ENCODE peak calls at places on chromosome 10, in four cellular contexts. P, I, U and T are unnamed samples.

GRCh38 chr10:79147796-79148451 is 79.2 kb downstream of the ZMIZ1 start:
- DNase-seq in P (no peak), I (peak), U (no peak), T (no peak)

GRCh38 chr10:73628405-73628804 is 12.9 kb downstream of the MYOZ1 start:
- DNase-seq in P (no peak), I (no peak), U (no peak), T (no peak)

GRCh38 chr10:76667307-76668012 is 970.1 kb downstream of the KCNMA1 start:
- DNase-seq in P (peak), I (no peak), U (no peak), T (no peak)

GRCh38 chr10:75589895-75590654 is 158.7 kb downstream of the LRMDA start:
- DNase-seq in P (no peak), I (no peak), U (no peak), T (no peak)

GRCh38 chr10:95650232-95650631 is 6.3 kb downstream of the ALDH18A1 start:
- DNase-seq in P (no peak), I (no peak), U (no peak), T (no peak)

GRCh38 chr10:119198438-119198837 is 8.9 kb upstream of the GRK5 start:
- DNase-seq in P (no peak), I (peak), U (no peak), T (no peak)

GRCh38 chr10:50788951-50789904 is 49.5 kb downstream of the ASAH2B start:
- DNase-seq in P (peak), I (no peak), U (no peak), T (no peak)

GRCh38 chr10:72080042-72081035 is 8.0 kb downstream of the SPOCK2 start:
- DNase-seq in P (no peak), I (peak), U (no peak), T (no peak)

GRCh38 chr10:110275140-110275729 is 29.5 kb downstream of the SMNDC1 start:
- DNase-seq in P (no peak), I (no peak), U (no peak), T (no peak)

GRCh38 chr10:95741807-95742528 is 14.0 kb upstream of the ENTPD1 start:
- DNase-seq in P (no peak), I (peak), U (peak), T (peak)

GRCh38 chr10:114100848-114101741 is 57.4 kb downstream of the ADRB1 start:
- DNase-seq in P (peak), I (peak), U (peak), T (no peak)

GRCh38 chr10:75431180-75432111 is at the start of gene LRMDA:
- DNase-seq in P (no peak), I (peak), U (peak), T (no peak)

GRCh38 chr10:131491195-131491594 is 179.7 kb upstream of the TCERG1L start:
- DNase-seq in P (no peak), I (no peak), U (no peak), T (no peak)

GRCh38 chr10:62399211-62399610 is 25.0 kb downstream of the ZNF365 start:
- DNase-seq in P (no peak), I (no peak), U (no peak), T (no peak)

GRCh38 chr10:16853201-16853600 is 36.0 kb upstream of the RSU1 start:
- DNase-seq in P (peak), I (no peak), U (no peak), T (no peak)

GRCh38 chr10:51832652-51833383 is 133.4 kb upstream of the CSTF2T start:
- DNase-seq in P (peak), I (no peak), U (no peak), T (peak)

GRCh38 chr10:100341953-100342626 is 4.9 kb upstream of the SCD start:
- DNase-seq in P (peak), I (peak), U (peak), T (peak)

GRCh38 chr10:90872648-90873020 is 860 bp downstream of the RPP30 start:
- DNase-seq in P (no peak), I (no peak), U (no peak), T (no peak)

GRCh38 chr10:68897336-68897741 is 3.8 kb upstream of the DDX50 start:
- DNase-seq in P (peak), I (no peak), U (peak), T (peak)

DNA sequence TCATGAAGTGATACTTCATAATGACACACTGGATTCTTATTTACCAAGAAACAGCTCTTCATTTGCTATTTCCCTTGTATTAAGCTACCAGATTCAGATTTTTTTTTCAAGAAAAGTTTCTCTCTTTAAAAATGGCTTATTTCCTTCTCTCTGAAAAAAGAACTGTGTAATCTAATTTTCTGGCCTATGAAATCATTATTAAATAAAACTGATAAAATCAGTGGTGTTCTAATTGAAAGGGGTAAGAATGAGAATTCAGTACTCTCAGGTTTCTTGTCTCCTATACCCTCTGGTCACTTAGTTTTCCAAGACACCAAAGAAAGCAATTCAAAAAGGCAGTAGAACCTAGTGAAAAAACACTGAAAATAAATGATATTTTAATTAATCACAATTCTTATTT is 10.3 kb downstream of the JMJD1C start:
- DNase-seq in P (no peak), I (no peak), U (no peak), T (no peak)
- H3K4me3 ChIP-seq in P (no peak), I (no peak), U (no peak), T (no peak)

DNA sequence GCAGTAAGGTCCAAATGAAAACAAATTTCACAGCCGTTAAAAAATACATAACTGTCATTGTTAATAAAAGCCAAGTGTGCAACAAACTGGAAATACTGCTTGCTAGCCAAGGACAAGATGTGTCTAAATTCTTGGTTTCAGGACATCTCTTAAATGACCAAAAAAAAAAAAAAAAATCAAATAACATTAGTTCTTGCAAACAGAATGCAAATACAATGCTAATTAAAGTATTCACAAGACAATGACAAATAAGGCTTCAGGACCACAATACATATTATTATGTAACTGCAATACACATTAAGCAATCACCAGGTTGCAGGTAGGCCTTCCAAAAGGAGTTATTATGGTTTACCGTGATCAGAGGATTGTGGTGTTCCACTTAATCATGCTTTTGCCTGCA is 3.6 kb downstream of the ARHGAP21 start:
- DNase-seq in P (no peak), I (no peak), U (no peak), T (no peak)
- H3K4me3 ChIP-seq in P (peak), I (peak), U (peak), T (peak)

DNA sequence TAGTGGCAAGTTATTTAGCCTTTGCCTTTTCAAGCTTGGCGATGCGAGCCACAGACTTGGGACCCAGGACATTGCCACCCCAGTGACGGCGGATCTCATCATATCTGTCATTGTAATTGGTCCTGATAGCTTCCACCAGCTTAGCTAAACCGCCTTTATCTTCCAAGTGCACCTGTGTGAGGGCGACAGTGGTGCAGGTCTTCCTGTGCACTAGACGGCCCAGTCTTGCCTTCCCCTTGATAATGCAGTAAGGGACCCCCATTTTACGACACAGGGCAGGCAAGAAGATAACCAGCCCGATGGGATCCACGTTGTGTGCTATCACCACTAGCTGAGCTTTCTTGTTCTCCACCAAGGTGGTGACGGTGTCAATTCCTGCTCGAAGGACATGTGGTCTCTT is 99.6 kb upstream of the ITGB1 start:
- DNase-seq in P (no peak), I (no peak), U (no peak), T (no peak)
- H3K4me3 ChIP-seq in P (no peak), I (no peak), U (no peak), T (no peak)

GRCh38 chr10:11933837-11934236 is 108.8 kb downstream of the UPF2 start:
- DNase-seq in P (no peak), I (no peak), U (no peak), T (no peak)

GRCh38 chr10:11934262-11934661 is 108.3 kb downstream of the UPF2 start:
- DNase-seq in P (no peak), I (no peak), U (no peak), T (no peak)

GRCh38 chr10:11931038-11931437 is 107.9 kb downstream of the PROSER2 start:
- DNase-seq in P (no peak), I (no peak), U (no peak), T (no peak)

DNA sequence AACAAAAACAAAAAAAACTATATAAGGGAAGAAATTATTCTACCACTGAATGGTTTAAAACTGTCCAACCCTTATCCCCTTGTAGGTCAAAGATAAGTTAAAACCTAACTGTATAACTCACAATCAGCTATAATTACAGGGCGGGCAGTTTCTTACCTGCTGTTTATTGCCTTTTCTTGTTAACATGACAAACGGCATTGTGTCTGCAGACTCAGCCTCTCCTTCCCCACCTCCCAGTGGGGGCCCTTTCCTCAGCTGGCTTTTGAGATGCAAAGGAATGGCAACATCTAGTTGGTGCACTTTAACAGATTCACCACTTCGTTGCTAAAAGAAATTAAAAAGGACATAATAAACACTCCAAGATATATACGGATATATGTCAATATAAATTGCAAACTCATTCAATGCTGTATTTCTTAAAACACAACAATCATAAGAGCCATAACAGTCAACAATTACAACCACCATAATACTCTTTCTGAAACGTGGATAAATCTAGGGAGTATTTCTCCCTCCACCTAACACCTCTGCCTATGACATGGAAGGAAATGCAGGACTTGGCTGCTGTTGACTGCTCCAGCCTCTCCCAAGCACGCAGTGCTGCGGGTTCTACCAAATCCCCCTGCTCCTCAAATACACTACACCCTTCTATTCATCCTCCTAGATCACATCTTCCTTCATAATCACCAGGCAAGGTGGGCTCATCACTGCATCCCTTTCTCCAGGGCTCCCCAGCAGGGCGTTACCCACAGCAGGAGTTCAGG is 106.0 kb downstream of the UPF2 start:
- DNase-seq in P (no peak), I (no peak), U (no peak), T (no peak)
- H3K4me3 ChIP-seq in P (no peak), I (no peak), U (no peak), T (no peak)

GRCh38 chr10:86954681-86955500 is 2.5 kb downstream of the MMRN2 start:
- DNase-seq in P (no peak), I (peak), U (no peak), T (no peak)
- H3K4me3 ChIP-seq in P (no peak), I (peak), U (peak), T (no peak)

GRCh38 chr10:60139290-60139689 is 232.9 kb upstream of the CCDC6 start:
- DNase-seq in P (no peak), I (no peak), U (no peak), T (no peak)
- H3K4me3 ChIP-seq in P (no peak), I (peak), U (peak), T (no peak)

GRCh38 chr10:123935680-123936079 is 44.1 kb upstream of the CPXM2 start:
- DNase-seq in P (no peak), I (no peak), U (no peak), T (no peak)
- H3K4me3 ChIP-seq in P (no peak), I (no peak), U (no peak), T (no peak)

GRCh38 chr10:13959443-13960359 is 371.0 kb downstream of the FRMD4A start:
- DNase-seq in P (no peak), I (no peak), U (no peak), T (no peak)
- H3K4me3 ChIP-seq in P (no peak), I (no peak), U (no peak), T (no peak)

GRCh38 chr10:3812141-3812540 is 27.1 kb upstream of the KLF6 start:
- DNase-seq in P (no peak), I (no peak), U (peak), T (no peak)

GRCh38 chr10:3808689-3809199 is 23.7 kb upstream of the KLF6 start:
- DNase-seq in P (no peak), I (no peak), U (no peak), T (no peak)

GRCh38 chr10:3813267-3813666 is 28.3 kb upstream of the KLF6 start:
- DNase-seq in P (no peak), I (no peak), U (no peak), T (no peak)

GRCh38 chr10:3813986-3814831 is 29.2 kb upstream of the KLF6 start:
- DNase-seq in P (peak), I (no peak), U (no peak), T (no peak)

GRCh38 chr10:3811331-3811870 is 26.4 kb upstream of the KLF6 start:
- DNase-seq in P (peak), I (peak), U (peak), T (peak)
- H3K4me3 ChIP-seq in P (no peak), I (no peak), U (no peak), T (no peak)

DNA sequence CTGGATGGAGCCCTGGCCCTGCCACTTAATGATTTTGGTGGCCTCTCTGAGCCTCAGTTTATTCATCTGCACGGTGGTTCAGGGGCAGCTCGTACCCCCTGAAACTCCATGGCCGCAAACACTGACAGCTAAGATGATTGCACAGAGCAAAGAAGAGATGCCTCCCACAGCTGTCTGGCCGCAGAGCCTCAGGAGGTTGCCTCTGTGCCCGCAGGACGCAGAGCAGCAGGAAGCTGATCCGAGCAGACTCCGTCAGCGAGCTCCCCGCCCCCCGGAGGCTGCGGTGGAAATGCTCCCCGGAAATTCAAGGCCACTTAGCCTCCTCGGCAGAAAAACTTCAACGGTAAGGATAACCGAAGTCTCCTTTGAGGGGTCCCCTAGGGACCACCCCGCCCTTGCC is 30.2 kb upstream of the C10orf53 start:
- DNase-seq in P (no peak), I (no peak), U (no peak), T (no peak)
- H3K4me3 ChIP-seq in P (no peak), I (no peak), U (no peak), T (no peak)